ENCODE peak calls at places on chromosomes 16 and 17, in nine cellular contexts. H, Q, R, L, T, J, A, V and E are unnamed samples.

GRCh38 chr16:12801511-12802042 is 2.1 kb downstream of the CPPED1 start:
- ATAC-seq in H (no peak), T (no peak), J (no peak), R (no peak), L (no peak), V (no peak), A (no peak), Q (no peak), E (peak)

GRCh38 chr16:68732068-68732680 is 4.9 kb upstream of the CDH1 start:
- ATAC-seq in H (no peak), J (no peak), R (no peak), A (no peak), T (peak), V (peak), L (no peak), Q (peak), E (peak)

GRCh38 chr16:10805362-10805761 is 13.2 kb downstream of the TVP23A start:
- ATAC-seq in R (no peak), Q (no peak), V (no peak), H (no peak), L (no peak), A (no peak), T (no peak), J (no peak), E (no peak)

GRCh38 chr16:70661918-70662641 is 15.7 kb downstream of the IL34 start:
- ATAC-seq in L (no peak), A (peak), H (no peak), Q (no peak), T (no peak), R (no peak), J (no peak), V (no peak), E (no peak)

GRCh38 chr16:23131841-23132576 is 17.2 kb downstream of the USP31 start:
- ATAC-seq in V (no peak), J (no peak), A (no peak), L (no peak), H (no peak), Q (no peak), T (peak), R (no peak), E (peak)

GRCh38 chr16:50276801-50277560 is 10.6 kb downstream of the ADCY7 start:
- ATAC-seq in H (peak), V (no peak), J (no peak), T (no peak), Q (no peak), L (no peak), A (no peak), R (no peak), E (peak)

GRCh38 chr16:26197707-26198106 is 505.9 kb downstream of the HS3ST4 start:
- ATAC-seq in H (no peak), V (no peak), A (no peak), T (no peak), Q (no peak), J (no peak), R (no peak), L (no peak), E (no peak)

GRCh38 chr17:19262650-19263620 is 25.8 kb downstream of the EPN2 start:
- ATAC-seq in A (peak), L (peak), T (peak), Q (no peak), H (no peak), J (no peak), R (no peak), V (peak), E (peak)

GRCh38 chr16:55495616-55496289 is 13.1 kb upstream of the LPCAT2 start:
- ATAC-seq in A (no peak), V (no peak), T (peak), H (no peak), L (no peak), Q (peak), R (no peak), J (no peak), E (peak)

GRCh38 chr17:1710807-1711553 is 803 bp upstream of the TLCD2 start:
- ATAC-seq in J (no peak), V (no peak), L (no peak), T (no peak), H (no peak), Q (no peak), R (no peak), A (no peak), E (no peak)

GRCh38 chr16:88940196-88941050 is 36.6 kb downstream of the CBFA2T3 start:
- ATAC-seq in H (peak), V (no peak), A (peak), T (peak), R (no peak), L (no peak), Q (peak), J (peak), E (no peak)

GRCh38 chr16:48591976-48592375 is 18.0 kb downstream of the N4BP1 start:
- ATAC-seq in V (no peak), J (no peak), H (no peak), R (no peak), Q (no peak), T (no peak), L (no peak), A (no peak), E (no peak)

GRCh38 chr17:41588126-41588810 is 1.6 kb upstream of the KRT14 start:
- ATAC-seq in L (no peak), T (no peak), Q (no peak), R (no peak), V (no peak), A (no peak), J (no peak), H (no peak), E (peak)

GRCh38 chr17:78397681-78398101 is 19.2 kb downstream of the PGS1 start:
- ATAC-seq in Q (no peak), J (no peak), V (no peak), H (no peak), A (peak), R (no peak), L (no peak), T (no peak), E (no peak)